ENCODE peak calls at places on chromosome 20, in ten cellular contexts. P is AG10803; V is left lung; J is stimulated activated CD4-positive, alpha-beta T cell treated with anti-CD3 and anti-CD28 coated beads, Interleukin-1b, Interleukin-23, amount 100 ng/mL, for 24 hours; G is activated T-helper 1 cell treated with Interleukin-2 at 50 U/mL for 16 hours; W is PC-3; S is fibroblast of mammary gland; D is GOT3; L is HEK293T; Z is upper lobe of right lung. Y is an unnamed sample.

GRCh38 chr20:17648782-17649730 is 33.0 kb downstream of the RRBP1 start:
- DNase-seq in P (no peak), V (no peak), J (no peak), G (no peak), W (peak), S (no peak), D (no peak), L (peak), Z (peak), Y (no peak)

GRCh38 chr20:11387189-11387754 is 530.4 kb upstream of the BTBD3 start:
- DNase-seq in P (peak), V (no peak), J (no peak), G (no peak), W (peak), S (peak), D (no peak), L (no peak), Z (no peak), Y (no peak)

GRCh38 chr20:59152559-59153354 is 10.9 kb upstream of the ZNF831 start:
- DNase-seq in P (no peak), V (peak), J (no peak), G (no peak), W (no peak), S (no peak), D (no peak), L (no peak), Z (no peak), Y (no peak)

GRCh38 chr20:34896086-34896551 is 19.7 kb downstream of the ACSS2 start:
- DNase-seq in P (peak), V (no peak), J (no peak), G (no peak), W (no peak), S (no peak), D (no peak), L (no peak), Z (no peak), Y (no peak)

GRCh38 chr20:32116079-32116521 is 6.6 kb downstream of the TM9SF4 start:
- DNase-seq in P (peak), V (no peak), J (no peak), G (no peak), W (no peak), S (peak), D (no peak), L (no peak), Z (no peak), Y (peak)

GRCh38 chr20:1712634-1713625 is 55.4 kb upstream of the SIRPG start:
- DNase-seq in P (no peak), V (no peak), J (no peak), G (no peak), W (no peak), S (no peak), D (no peak), L (no peak), Z (no peak), Y (no peak)

GRCh38 chr20:60262967-60263603 is 304.9 kb downstream of the CDH26 start:
- DNase-seq in P (no peak), V (no peak), J (peak), G (peak), W (peak), S (peak), D (no peak), L (peak), Z (no peak), Y (no peak)

GRCh38 chr20:50569864-50570836 is 60.0 kb downstream of the PTPN1 start:
- DNase-seq in P (no peak), V (no peak), J (no peak), G (no peak), W (peak), S (peak), D (no peak), L (no peak), Z (no peak), Y (peak)

GRCh38 chr20:2136275-2136674 is 34.6 kb downstream of the STK35 start:
- DNase-seq in P (no peak), V (no peak), J (no peak), G (no peak), W (no peak), S (no peak), D (no peak), L (no peak), Z (no peak), Y (no peak)

GRCh38 chr20:12386821-12387220 is 469.1 kb downstream of the BTBD3 start:
- DNase-seq in P (no peak), V (no peak), J (no peak), G (no peak), W (no peak), S (no peak), D (no peak), L (no peak), Z (no peak), Y (no peak)

GRCh38 chr20:60255866-60256265 is 297.6 kb downstream of the CDH26 start:
- DNase-seq in P (no peak), V (no peak), J (no peak), G (no peak), W (no peak), S (peak), D (no peak), L (no peak), Z (no peak), Y (no peak)

GRCh38 chr20:53576586-53577318 is 16.9 kb downstream of the ZNF217 start:
- DNase-seq in P (no peak), V (peak), J (no peak), G (no peak), W (no peak), S (no peak), D (no peak), L (no peak), Z (no peak), Y (no peak)

GRCh38 chr20:1533059-1533458 is 24.4 kb downstream of the SIRPD start:
- DNase-seq in P (no peak), V (no peak), J (no peak), G (no peak), W (peak), S (peak), D (no peak), L (no peak), Z (no peak), Y (no peak)

GRCh38 chr20:63698739-63699465 is 2.5 kb downstream of the TNFRSF6B start:
- DNase-seq in P (peak), V (no peak), J (no peak), G (no peak), W (peak), S (peak), D (no peak), L (peak), Z (peak), Y (peak)

GRCh38 chr20:25549866-25550477 is 35.4 kb downstream of the NINL start:
- DNase-seq in P (peak), V (no peak), J (no peak), G (no peak), W (peak), S (peak), D (no peak), L (no peak), Z (no peak), Y (no peak)

Y was measured in RWPE2.